ENCODE peak calls at places on chromosomes 11 and 22, in ten cellular contexts. D is GM23248; H is EH; A is astrocyte of the hippocampus; T is upper lobe of right lung; C is astrocyte of the cerebellum; L is activated CD4-positive, alpha-beta T cell treated with anti-CD3 and anti-CD28 coated beads, Interleukin-2, amount 10 ng/mL, durations not matched to agents 7 days and 5 days; W is dorsolateral prefrontal cortex; F is HTR-8/SVneo; O is iPS DF 6.9. U is an unnamed sample.

GRCh38 chr22:37636186-37636948 is 3.1 kb upstream of the SH3BP1 start:
- DNase-seq in C (peak; percentile 69), O (no peak), D (peak; percentile 27), H (peak; percentile 82), L (peak; percentile 62), A (peak; percentile 86), W (no peak), T (no peak), F (no peak), U (no peak)

GRCh38 chr11:128508785-128509518 is 78.4 kb downstream of the ETS1 start:
- DNase-seq in D (peak; percentile 71), L (no peak), H (peak; percentile 85), O (no peak), T (no peak), C (no peak), A (no peak), W (no peak), F (no peak), U (no peak)

GRCh38 chr22:44276706-44277403 is 35.9 kb downstream of the SHISAL1 start:
- DNase-seq in L (no peak), A (no peak), C (no peak), W (peak; percentile 21), O (no peak), D (no peak), H (no peak), F (no peak), T (peak; percentile 37), U (no peak)

GRCh38 chr22:24230911-24231656 is 13.8 kb downstream of the GGT5 start:
- DNase-seq in L (peak; percentile 68), C (no peak), O (no peak), T (peak; percentile 87), W (no peak), F (no peak), H (no peak), A (no peak), D (peak; percentile 11), U (peak; percentile 65)

GRCh38 chr11:72939031-72939430 is 124.8 kb downstream of the ATG16L2 start:
- DNase-seq in L (no peak), T (no peak), F (no peak), A (no peak), W (no peak), O (no peak), C (no peak), H (no peak), D (no peak), U (no peak)

GRCh38 chr11:69443138-69443967 is 38.1 kb upstream of the LINC01488 start:
- DNase-seq in D (peak; percentile 97), C (peak; percentile 59), F (peak; percentile 96), O (no peak), T (peak; percentile 94), W (peak; percentile 88), L (peak; percentile 70), H (peak; percentile 95), A (peak; percentile 98), U (peak; percentile 94)

GRCh38 chr11:76147106-76147735 is 59.1 kb downstream of the WNT11 start:
- DNase-seq in C (no peak), L (no peak), O (no peak), A (no peak), H (no peak), T (no peak), D (no peak), F (no peak), W (no peak), U (no peak)

GRCh38 chr22:45893516-45893915 is 83.4 kb downstream of the WNT7B start:
- DNase-seq in F (no peak), C (no peak), H (peak; percentile 36), A (peak; percentile 70), O (no peak), T (peak; percentile 31), D (no peak), W (no peak), L (no peak), U (no peak)

GRCh38 chr11:78379039-78379670 is 38.5 kb downstream of the GAB2 start:
- DNase-seq in D (peak; percentile 22), C (no peak), O (no peak), A (no peak), F (no peak), T (no peak), L (peak; percentile 9), W (no peak), H (peak; percentile 39), U (no peak)

GRCh38 chr11:68912254-68912653 is 8.6 kb downstream of the IGHMBP2 start:
- DNase-seq in D (peak; percentile 38), T (no peak), O (no peak), L (no peak), W (no peak), A (no peak), C (no peak), H (peak; percentile 57), F (no peak), U (no peak)

GRCh38 chr11:89503422-89503821 is 12.2 kb upstream of the NOX4 start:
- DNase-seq in F (no peak), L (no peak), O (no peak), T (no peak), A (no peak), D (no peak), C (no peak), H (no peak), W (no peak), U (no peak)

GRCh38 chr11:61928606-61929005 is 11.2 kb upstream of the RAB3IL1 start:
- DNase-seq in T (no peak), D (peak; percentile 63), O (no peak), L (no peak), C (no peak), W (no peak), A (no peak), H (peak; percentile 56), F (no peak), U (no peak)

GRCh38 chr11:44585421-44585820 is 20.0 kb downstream of the CD82 start:
- DNase-seq in W (no peak), H (no peak), D (no peak), T (no peak), L (no peak), C (no peak), O (no peak), A (no peak), F (no peak), U (no peak)

GRCh38 chr22:33677536-33677935 is 242.7 kb downstream of the LARGE1 start:
- DNase-seq in L (no peak), C (no peak), F (no peak), H (peak; percentile 9), O (no peak), D (peak; percentile 9), A (no peak), W (no peak), T (no peak), U (no peak)

GRCh38 chr22:44550666-44551491 is 52.8 kb upstream of the RTL6 start:
- DNase-seq in L (no peak), C (peak; percentile 51), W (no peak), A (peak; percentile 22), F (peak; percentile 71), O (no peak), T (peak; percentile 74), D (peak; percentile 97), H (peak; percentile 97), U (peak; percentile 96)

GRCh38 chr22:33034753-33035152 is 23.4 kb downstream of the SYN3 start:
- DNase-seq in H (no peak), W (no peak), A (no peak), D (no peak), O (no peak), L (no peak), T (no peak), F (no peak), C (no peak), U (no peak)